ENCODE peak calls at places on chromosomes 1 and 21, in four cellular contexts. G is effector memory CD4-positive, alpha-beta T cell; S is GM23338; N is pancreas. U is an unnamed sample.
A peak's percentile ranks its signal among the peaks of the same experiment; 100 is the strongest.

GRCh38 chr1:236945002-236945401 is 59.2 kb downstream of the MT1HL1 start:
- DNase-seq in N (no peak), G (no peak), S (no peak), U (no peak)

GRCh38 chr21:35222541-35222941 is 173.4 kb upstream of the RUNX1 start:
- DNase-seq in S (no peak), G (no peak), N (no peak), U (no peak)

GRCh38 chr1:203475012-203475981 is at the start of gene PRELP:
- DNase-seq in G (no peak), S (peak; percentile 85), N (peak; percentile 48), U (no peak)

GRCh38 chr1:30892671-30893073 is 15.9 kb downstream of the SDC3 start:
- DNase-seq in G (no peak), S (no peak), N (no peak), U (no peak)

GRCh38 chr1:44327679-44328491 is 27.2 kb downstream of the ERI3 start:
- DNase-seq in G (no peak), N (peak; percentile 86), S (peak; percentile 66), U (peak; percentile 90)

GRCh38 chr1:121483961-121484424 is 299.2 kb downstream of the SRGAP2C start:
- DNase-seq in G (no peak), N (no peak), S (no peak), U (no peak)

GRCh38 chr1:31181515-31182343 is 58.0 kb downstream of the NKAIN1 start:
- DNase-seq in G (no peak), S (peak; percentile 87), N (peak; percentile 72), U (peak; percentile 34)

GRCh38 chr1:53697671-53698380 is 41.1 kb downstream of the GLIS1 start:
- DNase-seq in S (no peak), G (no peak), N (no peak), U (no peak)

GRCh38 chr1:29513357-29513756 is 277.0 kb downstream of the PTPRU start:
- DNase-seq in S (peak; percentile 80), G (no peak), N (no peak), U (peak; percentile 49)

GRCh38 chr1:93758842-93759515 is 77.3 kb upstream of the BCAR3 start:
- DNase-seq in G (no peak), S (no peak), N (no peak), U (peak; percentile 48)

GRCh38 chr1:168913711-168914463 is 184.9 kb upstream of the DPT start:
- DNase-seq in N (peak; percentile 24), S (no peak), G (no peak), U (no peak)

GRCh38 chr1:220498188-220498587 is 29.7 kb upstream of the MARK1 start:
- DNase-seq in N (no peak), G (no peak), S (no peak), U (no peak)

GRCh38 chr1:58738873-58739272 is 39.0 kb upstream of the MYSM1 start:
- DNase-seq in G (no peak), N (no peak), S (no peak), U (no peak)

GRCh38 chr1:7703321-7704213 is 67.5 kb upstream of the VAMP3 start:
- DNase-seq in S (peak; percentile 82), G (peak; percentile 20), N (peak; percentile 58), U (no peak)

GRCh38 chr1:26283871-26284596 is 4.1 kb downstream of the SH3BGRL3 start:
- DNase-seq in G (no peak), S (no peak), N (no peak), U (no peak)

GRCh38 chr1:69911301-69911801 is 294.0 kb downstream of the LRRC40 start:
- DNase-seq in S (no peak), G (no peak), N (no peak), U (no peak)

GRCh38 chr1:31891280-31891679 is 46.9 kb downstream of the PTP4A2 start:
- DNase-seq in S (no peak), N (no peak), G (no peak), U (no peak)

DNA sequence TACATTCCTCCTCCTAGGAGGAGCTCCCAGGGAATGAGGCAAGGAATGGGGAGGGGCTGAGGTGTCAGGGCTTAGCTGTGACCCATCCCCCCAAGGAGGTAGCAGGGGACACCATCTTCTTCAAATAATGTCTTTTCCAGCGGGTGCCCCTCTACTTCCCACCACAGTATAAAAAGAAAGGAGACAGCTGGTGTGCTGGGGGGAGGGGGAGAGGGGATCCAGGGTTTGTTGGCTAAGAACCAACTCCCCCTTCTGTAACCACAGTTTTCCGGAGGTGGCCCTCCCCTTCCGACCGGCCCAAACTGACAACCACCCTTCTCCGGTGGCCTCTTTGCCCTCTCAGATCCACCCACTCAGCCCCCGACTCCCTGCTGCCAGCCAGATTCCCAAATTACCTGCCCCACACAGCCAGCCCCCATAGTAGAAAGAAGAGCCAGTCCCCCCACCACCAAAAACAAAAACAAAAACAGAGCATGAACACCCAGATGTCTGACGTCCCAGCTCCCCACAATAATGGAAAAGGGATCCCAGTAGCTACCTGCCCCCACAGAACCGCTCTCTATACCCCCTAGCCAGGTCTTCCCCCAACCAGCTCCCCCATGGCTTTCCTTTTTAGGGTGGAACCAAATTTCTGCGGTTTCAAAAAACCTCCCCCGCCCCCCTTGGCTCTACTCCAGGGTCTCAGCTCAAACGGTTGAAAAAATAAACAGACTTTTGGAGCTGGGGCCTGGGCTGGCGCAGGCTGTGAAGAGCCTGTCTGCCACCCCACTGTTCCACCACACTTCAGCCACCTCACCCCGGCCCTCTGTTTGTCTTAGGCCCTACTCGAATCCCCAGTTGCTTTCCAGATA is 2.1 kb downstream of the ARHGEF2 start:
- DNase-seq in N (no peak), G (peak; percentile 40), S (peak; percentile 88), U (peak; percentile 85)
- H3K4me1 ChIP-seq in N (no peaks in the 10 kb centered on the region), G (peaks cover 69% of the 10 kb centered on the region), S (peaks cover 63% of the 10 kb centered on the region), U (peaks cover 44% of the 10 kb centered on the region)

GRCh38 chr1:21621051-21621450 is 48.1 kb downstream of the RAP1GAP start:
- DNase-seq in N (no peak), G (no peak), S (no peak), U (no peak)

GRCh38 chr1:21620461-21620860 is 48.7 kb downstream of the RAP1GAP start:
- DNase-seq in S (no peak), G (no peak), N (peak; percentile 73), U (no peak)

GRCh38 chr1:21621761-21622436 is 47.3 kb downstream of the RAP1GAP start:
- DNase-seq in G (no peak), N (peak; percentile 65), S (no peak), U (no peak)

GRCh38 chr1:21619041-21619947 is 49.9 kb downstream of the RAP1GAP start:
- DNase-seq in S (peak; percentile 45), N (no peak), G (no peak), U (no peak)

GRCh38 chr1:21620011-21620410 is 49.1 kb downstream of the RAP1GAP start:
- DNase-seq in N (peak; percentile 70), S (no peak), G (no peak), U (no peak)
- H3K27ac ChIP-seq in N (peak overlapping the region; percentile 46), S (no peak overlapping the region), G (no peak overlapping the region), U (no peak overlapping the region)

DNA sequence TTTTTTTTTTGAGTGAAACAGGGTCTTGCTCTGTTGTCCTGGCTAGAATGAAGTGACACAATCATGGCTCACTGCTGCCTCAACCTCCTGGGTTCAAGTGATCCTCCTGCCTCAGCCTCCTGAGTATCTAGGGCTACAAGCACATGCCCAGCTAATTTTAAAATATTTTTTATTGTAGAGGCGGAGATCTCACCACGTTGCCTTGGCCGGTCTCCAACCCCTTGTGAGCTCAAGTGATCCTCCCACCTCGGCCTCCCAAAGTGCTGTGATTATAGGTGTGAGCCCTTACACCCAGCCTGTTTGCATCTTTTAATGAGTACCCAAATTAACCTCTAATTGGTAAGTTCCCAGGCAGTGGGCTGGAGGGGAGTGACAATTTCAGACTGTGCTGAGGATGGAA is 20.6 kb downstream of the TEX35 start:
- DNase-seq in N (no peak), G (no peak), S (no peak), U (no peak)
- H3K4me1 ChIP-seq in N (no peaks in the 10 kb centered on the region), G (no peaks in the 10 kb centered on the region), S (no peaks in the 10 kb centered on the region), U (no peaks in the 10 kb centered on the region)

GRCh38 chr21:45168522-45168921 is 94.1 kb downstream of the ADARB1 start:
- DNase-seq in S (no peak), G (no peak), N (no peak), U (no peak)

GRCh38 chr21:45170987-45171386 is 96.6 kb downstream of the ADARB1 start:
- DNase-seq in S (no peak), N (no peak), G (no peak), U (no peak)

GRCh38 chr21:45167796-45168222 is 93.4 kb downstream of the ADARB1 start:
- DNase-seq in S (no peak), G (no peak), N (no peak), U (no peak)

GRCh38 chr21:45169001-45169400 is 94.6 kb downstream of the ADARB1 start:
- DNase-seq in S (no peak), G (no peak), N (no peak), U (no peak)

DNA sequence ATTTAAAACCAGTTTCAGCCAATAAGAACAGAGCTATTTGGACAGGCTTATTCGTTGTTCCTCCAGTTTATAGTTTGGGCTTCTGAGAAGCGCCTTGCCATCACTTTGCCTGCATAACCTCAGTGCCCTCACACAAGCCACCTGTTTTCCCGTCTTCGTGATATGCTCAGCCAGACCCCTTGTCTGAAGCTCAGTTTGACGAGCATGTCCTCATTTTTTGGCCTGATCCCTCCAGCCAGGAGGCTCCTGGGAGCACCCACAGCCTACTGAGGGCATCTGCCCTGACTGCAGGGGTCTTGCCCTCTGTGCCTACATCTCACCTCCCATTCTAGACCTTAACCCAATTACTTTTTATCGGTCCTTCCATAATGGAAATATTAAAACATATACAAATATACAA is 95.3 kb downstream of the ADARB1 start:
- DNase-seq in N (no peak), G (no peak), S (no peak), U (no peak)
- H3K27ac ChIP-seq in N (no peak overlapping the region), G (no peak overlapping the region), S (no peak overlapping the region), U (no peak overlapping the region)

DNA sequence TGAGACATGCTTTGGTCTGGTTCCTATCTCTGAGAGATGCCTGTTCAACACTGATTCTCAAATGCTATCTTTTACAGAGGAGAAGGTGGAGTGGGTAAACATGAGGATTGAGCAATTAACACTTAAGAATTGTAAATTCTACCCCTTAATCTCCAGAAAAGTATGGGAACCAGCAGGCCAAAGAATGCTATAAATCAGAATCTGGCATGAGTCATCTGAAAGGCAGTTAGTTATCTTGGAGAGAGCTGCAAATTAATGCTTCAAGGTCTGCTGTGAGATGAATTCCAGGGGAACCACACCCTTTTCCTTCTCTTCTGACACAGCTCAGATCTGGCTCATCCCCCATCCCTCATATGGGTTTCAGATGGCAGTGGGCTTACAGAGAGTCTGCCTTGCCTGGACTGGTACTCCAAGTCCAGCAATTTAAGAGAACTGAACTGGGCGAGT is 5.2 kb downstream of the S100A10 start:
- DNase-seq in G (no peak), N (no peak), S (no peak), U (no peak)
- H3K4me1 ChIP-seq in G (peaks cover 49% of the 10 kb centered on the region), N (peaks cover 17% of the 10 kb centered on the region), S (peaks cover 36% of the 10 kb centered on the region), U (peaks cover 17% of the 10 kb centered on the region)

GRCh38 chr1:200889571-200889970 is 5.1 kb upstream of the INAVA start:
- DNase-seq in N (no peak), S (no peak), G (no peak), U (no peak)
- H3K27ac ChIP-seq in N (no peak overlapping the region), S (no peak overlapping the region), G (no peak overlapping the region), U (no peak overlapping the region)

GRCh38 chr1:170701962-170702361 is 38.0 kb downstream of the PRRX1 start:
- DNase-seq in S (peak; percentile 24), N (no peak), G (no peak), U (no peak)
- H3K4me1 ChIP-seq in S (peaks cover 6% of the 10 kb centered on the region), N (no peaks in the 10 kb centered on the region), G (no peaks in the 10 kb centered on the region), U (no peaks in the 10 kb centered on the region)